ENCODE peak calls at places on chromosomes 1 and 21, in seven cellular contexts. T is epithelial cell of esophagus; U is sciatic nerve; N is RWPE1; B is M059J; S is fibroblast of lung; O is activated CD4-positive, alpha-beta T cell treated with anti-CD3 and anti-CD28 coated beads for 36 hours. K is an unnamed sample.

GRCh38 chr1:213103377-213104306 is 52.6 kb downstream of the RPS6KC1 start:
- DNase-seq in T (no peak), U (no peak), N (no peak), B (no peak), S (no peak), O (no peak), K (no peak)

GRCh38 chr1:180622658-180623508 is 8.9 kb upstream of the XPR1 start:
- DNase-seq in T (no peak), U (no peak), N (no peak), B (no peak), S (no peak), O (no peak), K (no peak)

GRCh38 chr21:45348591-45349327 is 56.2 kb upstream of the COL18A1 start:
- DNase-seq in T (no peak), U (no peak), N (no peak), B (no peak), S (no peak), O (no peak), K (no peak)

GRCh38 chr1:237864338-237865244 is 26.1 kb downstream of the ZP4 start:
- DNase-seq in T (peak; percentile 32), U (peak; percentile 71), N (peak; percentile 38), B (peak; percentile 42), S (peak; percentile 25), O (peak; percentile 52), K (peak; percentile 86)

GRCh38 chr1:34787461-34788420 is 5.1 kb upstream of the GJA4 start:
- DNase-seq in T (peak; percentile 37), U (no peak), N (no peak), B (peak; percentile 35), S (peak; percentile 19), O (peak; percentile 41), K (no peak)

GRCh38 chr1:64484651-64485050 is 14.7 kb downstream of the CACHD1 start:
- DNase-seq in T (peak; percentile 45), U (no peak), N (no peak), B (peak; percentile 73), S (peak; percentile 72), O (no peak), K (no peak)

GRCh38 chr1:101253976-101254660 is 17.3 kb downstream of the S1PR1 start:
- DNase-seq in T (peak; percentile 50), U (no peak), N (no peak), B (peak; percentile 92), S (peak; percentile 87), O (peak; percentile 37), K (no peak)

GRCh38 chr21:37257526-37257966 is 9.6 kb downstream of the VPS26C start:
- DNase-seq in T (peak; percentile 30), U (no peak), N (peak; percentile 8), B (peak; percentile 30), S (peak; percentile 33), O (no peak), K (peak; percentile 80)

GRCh38 chr1:167752219-167752985 is 30.6 kb downstream of the MPZL1 start:
- DNase-seq in T (peak; percentile 47), U (no peak), N (peak; percentile 34), B (peak; percentile 30), S (peak; percentile 64), O (no peak), K (no peak)

GRCh38 chr1:22489278-22489677 is 37.6 kb downstream of the ZBTB40 start:
- DNase-seq in T (no peak), U (no peak), N (no peak), B (no peak), S (no peak), O (no peak), K (no peak)

GRCh38 chr1:42403880-42404400 is 23.3 kb downstream of the RIMKLA start:
- DNase-seq in T (no peak), U (no peak), N (no peak), B (no peak), S (no peak), O (no peak), K (no peak)

GRCh38 chr1:30484668-30485067 is 238.7 kb downstream of the MATN1 start:
- DNase-seq in T (no peak), U (peak; percentile 6), N (no peak), B (no peak), S (no peak), O (no peak), K (no peak)

GRCh38 chr1:154176341-154176740 is 15.6 kb downstream of the TPM3 start:
- DNase-seq in T (peak; percentile 54), U (no peak), N (no peak), B (peak; percentile 70), S (peak; percentile 73), O (no peak), K (no peak)

GRCh38 chr1:205217418-205217817 is 5.9 kb upstream of the DSTYK start:
- DNase-seq in T (no peak), U (no peak), N (no peak), B (no peak), S (no peak), O (no peak), K (no peak)

GRCh38 chr1:226549937-226550670 is 1.5 kb downstream of the STUM start:
- DNase-seq in T (peak; percentile 40), U (peak; percentile 72), N (peak; percentile 60), B (peak; percentile 35), S (no peak), O (peak; percentile 44), K (no peak)

GRCh38 chr1:157505481-157506272 is 46.6 kb downstream of the FCRL5 start:
- DNase-seq in T (peak; percentile 69), U (no peak), N (peak; percentile 13), B (peak; percentile 57), S (peak; percentile 38), O (peak; percentile 60), K (no peak)

GRCh38 chr1:240794061-240794843 is 182.3 kb upstream of the GREM2 start:
- DNase-seq in T (no peak), U (no peak), N (no peak), B (peak; percentile 34), S (no peak), O (no peak), K (no peak)

GRCh38 chr1:226637147-226637935 is 88.8 kb downstream of the STUM start:
- DNase-seq in T (no peak), U (peak; percentile 75), N (no peak), B (no peak), S (no peak), O (peak; percentile 13), K (no peak)

GRCh38 chr1:204448321-204448964 is 36.8 kb upstream of the PPP1R15B start:
- DNase-seq in T (peak; percentile 92), U (no peak), N (peak; percentile 78), B (peak; percentile 79), S (no peak), O (no peak), K (no peak)

GRCh38 chr21:29462475-29462874 is 163.8 kb downstream of the BACH1 start:
- DNase-seq in T (no peak), U (no peak), N (no peak), B (no peak), S (no peak), O (no peak), K (no peak)

GRCh38 chr1:99558539-99558938 is 87.4 kb upstream of the PALMD start:
- DNase-seq in T (peak; percentile 45), U (no peak), N (no peak), B (peak; percentile 68), S (peak; percentile 71), O (no peak), K (no peak)

GRCh38 chr21:46109251-46110221 is 11.6 kb downstream of the COL6A2 start:
- DNase-seq in T (no peak), U (no peak), N (no peak), B (no peak), S (no peak), O (no peak), K (peak; percentile 66)

K was measured in left lung.